ENCODE peak calls at places on chromosomes 5 and 9, in nine cellular contexts. R is endodermal cell, C is mammary epithelial cell, E is MM.1S, J is GM12878, F is IMR-90, L is H9, Q is GM23248, D is keratinocyte. V is an unnamed sample. For H3K9me3 and H3K27me3, the result is how much of the 10 kb centered on the place peaks cover.

GRCh38 chr5:152309926-152310450 is 95.1 kb downstream of the NMUR2 start:
- DNase-seq in L (no peak), J (no peak), R (peak), F (no peak), D (no peak), C (no peak), Q (no peak), E (no peak), V (no peak)

GRCh38 chr5:80715887-80716286 is 61.1 kb upstream of the DHFR start:
- DNase-seq in J (no peak), D (no peak), L (no peak), F (no peak), E (no peak), Q (no peak), C (no peak), R (no peak), V (no peak)

GRCh38 chr5:42912184-42912766 is 100.6 kb upstream of the SELENOP start:
- DNase-seq in C (peak), D (no peak), F (peak), J (no peak), L (no peak), R (no peak), Q (peak), E (peak), V (peak)

GRCh38 chr5:63963080-63963735 is 963 bp upstream of the HTR1A start:
- DNase-seq in J (peak), F (peak), C (peak), D (peak), R (peak), E (peak), L (peak), Q (peak), V (peak)

GRCh38 chr5:32144637-32145207 is 29.4 kb downstream of the GOLPH3 start:
- DNase-seq in J (no peak), E (no peak), L (no peak), R (no peak), C (no peak), D (no peak), Q (no peak), F (no peak), V (no peak)

GRCh38 chr5:112646139-112646941 is 91.3 kb upstream of the APC start:
- DNase-seq in R (no peak), D (no peak), F (no peak), C (no peak), J (no peak), L (no peak), Q (no peak), E (no peak), V (no peak)

GRCh38 chr9:90894956-90895687 is 93.5 kb downstream of the SYK start:
- DNase-seq in D (no peak), C (no peak), J (no peak), R (peak), E (no peak), L (peak), F (no peak), Q (peak), V (peak)

GRCh38 chr5:95283022-95283615 is 1.8 kb downstream of the MCTP1 start:
- DNase-seq in F (no peak), C (peak), R (peak), D (no peak), E (no peak), L (peak), J (no peak), Q (no peak), V (no peak)

GRCh38 chr9:81964216-81965171 is 21.2 kb downstream of the SPATA31D3 start:
- DNase-seq in R (no peak), F (peak), J (no peak), E (no peak), C (no peak), Q (peak), D (no peak), L (no peak), V (peak)

DNA sequence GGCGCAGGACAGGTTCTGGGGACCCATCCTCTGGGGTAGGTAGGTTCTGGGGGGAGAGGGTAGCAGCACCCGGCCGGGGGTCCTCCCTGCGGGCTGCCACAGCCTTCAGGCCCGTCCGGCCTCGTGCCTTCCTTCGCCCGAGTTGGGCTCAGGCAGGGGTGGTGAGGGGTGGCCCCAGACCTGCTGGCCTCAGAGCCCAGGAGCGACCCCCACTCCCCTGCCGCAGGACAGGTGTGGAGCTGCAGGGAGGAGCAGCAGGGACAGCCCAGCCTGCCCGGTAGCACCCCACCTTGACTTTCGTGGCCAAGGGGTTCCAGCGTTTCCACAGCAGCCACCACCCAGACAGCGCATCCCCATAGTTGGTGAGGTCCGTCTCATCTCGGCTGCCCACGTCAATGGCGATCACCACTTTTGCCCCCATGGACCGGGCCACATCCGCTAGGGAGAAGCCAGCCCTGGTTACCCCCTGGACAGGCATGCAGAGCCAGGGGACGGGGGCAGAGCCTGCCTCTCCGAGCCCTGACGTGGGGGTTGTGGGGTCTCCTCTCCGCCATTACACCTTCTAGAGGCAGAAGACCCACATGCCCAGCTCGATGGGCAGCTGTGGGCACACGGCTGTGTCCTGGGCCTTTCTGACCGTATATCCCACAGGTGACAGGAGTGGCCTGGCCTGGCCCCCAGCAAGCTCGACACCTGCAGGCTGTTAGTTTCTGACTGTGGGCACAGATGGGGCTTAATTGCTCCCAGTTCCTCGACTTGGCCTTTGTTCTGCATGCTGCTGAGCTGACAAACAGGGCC is 3.5 kb upstream of the NSMF start:
- DNase-seq in C (no peak), Q (no peak), L (no peak), D (no peak), J (no peak), F (no peak), R (no peak), E (no peak), V (no peak)
- H3K9ac ChIP-seq in C (no peak), Q (no peak), L (no peak), D (no peak), J (peak), F (no peak), R (no peak), E (no peak), V (no peak)

DNA sequence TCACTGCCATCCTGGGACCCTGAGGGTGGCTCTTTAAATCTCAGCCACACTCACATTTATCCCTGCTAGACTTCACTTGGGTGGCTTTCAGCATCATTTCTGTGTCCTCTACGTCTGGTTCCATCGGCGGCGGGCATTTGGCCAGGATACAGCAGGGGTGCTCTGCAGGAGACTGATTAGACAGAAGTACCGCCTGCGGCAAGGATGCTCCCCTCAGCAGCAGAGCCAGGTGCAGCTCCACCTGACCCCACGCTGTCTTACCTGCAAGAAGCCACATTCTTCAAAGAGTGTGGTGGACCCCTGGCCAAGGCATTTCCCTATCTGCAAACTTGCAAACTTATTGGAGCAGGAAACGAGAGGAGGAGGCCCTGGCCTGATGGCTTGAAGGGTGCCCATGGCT is 309.8 kb upstream of the IRX4 start:
- DNase-seq in Q (no peak), F (no peak), D (no peak), C (no peak), E (no peak), J (no peak), R (no peak), L (peak), V (no peak)
- H3K9me3 ChIP-seq in Q (under half), F (under half), D (under half), C (under half), E (under half), J (under half), R (under half), L (under half), V (under half)

DNA sequence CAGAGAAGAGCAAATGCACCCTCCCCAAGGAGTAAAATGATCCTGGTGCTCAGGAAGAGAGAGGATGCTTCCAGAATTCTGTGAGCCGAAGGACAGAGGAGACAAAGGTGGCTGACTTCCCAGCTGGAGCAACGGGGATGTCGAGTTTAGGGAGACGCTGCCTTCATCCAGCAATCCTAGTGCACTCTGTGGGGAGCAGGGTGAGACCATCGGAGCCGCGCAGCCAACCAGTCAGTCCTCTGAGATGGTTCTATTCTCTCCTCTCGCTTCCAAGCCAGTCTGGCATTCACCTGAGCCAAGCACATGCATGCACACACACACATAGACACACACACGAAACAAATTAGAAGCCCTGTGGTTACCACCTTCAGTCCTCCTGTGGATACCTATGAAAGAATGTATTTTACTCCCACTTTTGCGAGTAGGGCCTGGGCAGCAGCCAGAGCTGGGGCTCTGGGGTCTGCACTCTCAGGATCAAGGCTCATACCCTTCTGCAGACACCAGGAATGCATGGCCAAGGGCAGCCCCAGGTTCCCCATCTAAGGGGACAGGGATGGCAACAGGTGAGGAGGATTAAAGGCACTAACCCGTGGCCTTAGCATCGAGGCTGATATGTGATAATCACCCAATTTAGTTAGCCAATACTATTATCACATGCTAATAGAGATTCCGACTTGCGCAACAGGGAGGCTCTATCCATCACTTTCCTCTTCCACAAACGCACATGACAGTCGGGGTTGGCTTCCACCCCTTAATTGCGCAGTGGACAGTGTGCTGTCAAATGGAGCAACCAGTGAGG is 75.8 kb downstream of the GTF3C4 start:
- DNase-seq in F (no peak), L (no peak), E (no peak), J (no peak), Q (no peak), R (peak), D (no peak), C (no peak), V (no peak)
- H3K27me3 ChIP-seq in F (half or more), L (under half), E (half or more), J (under half), Q (under half), R (half or more), D (under half), C (under half), V (under half)

GRCh38 chr9:13690595-13690994 is 411.1 kb upstream of the MPDZ start:
- DNase-seq in D (no peak), L (no peak), J (no peak), F (peak), Q (no peak), E (no peak), R (no peak), C (peak), V (no peak)

GRCh38 chr9:13688990-13689600 is 409.6 kb upstream of the MPDZ start:
- DNase-seq in E (no peak), D (no peak), R (peak), L (no peak), Q (peak), F (no peak), J (no peak), C (peak), V (peak)

GRCh38 chr9:13688223-13688989 is 408.9 kb upstream of the MPDZ start:
- DNase-seq in F (no peak), E (peak), J (no peak), Q (no peak), D (no peak), L (no peak), R (peak), C (peak), V (no peak)

GRCh38 chr9:13689925-13690324 is 410.4 kb upstream of the MPDZ start:
- DNase-seq in C (no peak), R (no peak), F (no peak), Q (no peak), L (no peak), E (no peak), D (no peak), J (no peak), V (no peak)
- H3K9ac ChIP-seq in C (no peak), R (no peak), F (no peak), Q (no peak), L (no peak), E (no peak), D (no peak), J (no peak), V (no peak)

GRCh38 chr5:180259260-180259611 is 32.6 kb downstream of the MAPK9 start:
- DNase-seq in D (no peak), Q (no peak), C (no peak), L (no peak), R (no peak), F (peak), E (no peak), J (no peak), V (peak)
- H3K9me3 ChIP-seq in D (half or more), Q (under half), C (half or more), L (half or more), R (half or more), F (half or more), E (under half), J (half or more), V (half or more)

GRCh38 chr5:55232985-55233928 is at the start of gene CCNO:
- DNase-seq in J (no peak), D (no peak), C (peak), L (peak), Q (peak), F (peak), R (peak), E (peak), V (peak)

GRCh38 chr5:55232194-55232984 is 1.0 kb downstream of the CCNO start:
- DNase-seq in E (no peak), Q (peak), F (no peak), J (no peak), L (peak), C (peak), R (peak), D (no peak), V (peak)

GRCh38 chr5:55236800-55237199 is 3.4 kb upstream of the CCNO start:
- DNase-seq in Q (no peak), R (no peak), J (no peak), F (no peak), D (no peak), L (no peak), E (no peak), C (no peak), V (no peak)

GRCh38 chr5:55231476-55232193 is 1.8 kb downstream of the CCNO start:
- DNase-seq in J (no peak), F (no peak), L (peak), R (peak), C (no peak), E (no peak), Q (peak), D (no peak), V (peak)

DNA sequence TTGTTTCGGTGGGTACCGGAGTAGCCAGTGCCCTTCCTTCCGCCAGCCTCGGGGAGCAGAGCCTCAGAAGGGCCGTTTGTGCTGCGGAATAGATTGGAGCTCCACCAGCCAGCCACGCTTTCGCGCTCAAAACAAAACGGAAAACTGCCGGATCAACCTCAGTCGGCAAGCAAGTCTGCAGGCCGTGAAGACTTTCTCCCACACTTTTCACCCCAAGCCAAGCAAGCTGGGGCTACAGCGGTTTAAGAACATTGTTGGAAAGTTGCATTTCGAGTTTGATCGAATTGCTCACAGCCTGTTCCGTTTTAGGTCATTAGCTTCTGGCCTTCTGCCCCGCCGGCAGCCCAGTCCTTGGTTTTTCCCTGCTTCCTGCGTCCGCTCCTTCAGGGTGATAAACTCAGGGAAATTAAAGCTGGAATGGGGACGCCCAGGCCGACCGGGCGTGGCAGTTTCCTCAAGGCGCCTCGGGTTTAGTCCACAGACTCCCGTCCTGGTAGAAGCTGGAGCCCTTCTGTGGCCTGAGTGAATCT is 828 bp upstream of the CCNO start:
- DNase-seq in J (no peak), L (peak), F (peak), C (peak), Q (peak), R (peak), E (peak), D (no peak), V (peak)
- H3K27me3 ChIP-seq in J (under half), L (half or more), F (half or more), C (under half), Q (under half), R (half or more), E (under half), D (under half), V (half or more)